ENCODE peak calls at places on chromosome 7, in four cellular contexts. K is SK-N-SH, Q is LNCaP clone FGC, H is NCI-H345. E is an unnamed sample.

GRCh38 chr7:39922580-39922979 is 27.5 kb upstream of the CDK13 start:
- DNase-seq in K (no peak), Q (no peak), H (no peak), E (no peak)

GRCh38 chr7:50397320-50397970 is 52.7 kb downstream of the FIGNL1 start:
- DNase-seq in K (no peak), Q (no peak), H (no peak), E (no peak)

GRCh38 chr7:94028768-94029167 is 24.6 kb upstream of the BET1 start:
- DNase-seq in K (no peak), Q (no peak), H (no peak), E (no peak)

GRCh38 chr7:133360201-133360600 is 107.3 kb downstream of the EXOC4 start:
- DNase-seq in K (no peak), Q (no peak), H (no peak), E (no peak)

GRCh38 chr7:79692015-79692414 is 238.5 kb upstream of the MAGI2 start:
- DNase-seq in K (no peak), Q (no peak), H (no peak), E (no peak)

GRCh38 chr7:97871659-97872024 is 566 bp downstream of the ASNS start:
- DNase-seq in K (no peak), Q (no peak), H (peak), E (no peak)

GRCh38 chr7:111561909-111562732 is at the start of gene IMMP2L:
- DNase-seq in K (peak), Q (peak), H (peak), E (peak)

GRCh38 chr7:52154382-52154781 is 837.8 kb upstream of the COBL start:
- DNase-seq in K (peak), Q (no peak), H (no peak), E (no peak)

GRCh38 chr7:128205068-128205467 is 36.0 kb upstream of the LEP start:
- DNase-seq in K (no peak), Q (no peak), H (no peak), E (no peak)